ENCODE peak calls at places on chromosomes 12 and 14, in seven cellular contexts. Q, C, P, X, F, K and G are unnamed samples.

GRCh38 chr12:89507015-89507824 is 17.4 kb downstream of the GALNT4 start:
- DNase-seq in Q (no peak), C (no peak), P (no peak), X (peak; percentile 10), F (no peak), K (peak; percentile 56), G (no peak)

GRCh38 chr12:131793623-131794022 is 34.6 kb upstream of the MMP17 start:
- DNase-seq in Q (no peak), C (no peak), P (no peak), X (peak; percentile 47), F (no peak), K (no peak), G (no peak)

GRCh38 chr14:64364907-64365306 is 23.2 kb upstream of the MTHFD1 start:
- DNase-seq in Q (peak; percentile 19), C (no peak), P (no peak), X (no peak), F (no peak), K (no peak), G (no peak)

GRCh38 chr14:28515571-28515970 is 251.0 kb upstream of the FOXG1 start:
- DNase-seq in Q (peak; percentile 93), C (no peak), P (no peak), X (no peak), F (no peak), K (no peak), G (no peak)

GRCh38 chr12:59151243-59151642 is 230.9 kb upstream of the LRIG3 start:
- DNase-seq in Q (no peak), C (no peak), P (no peak), X (no peak), F (no peak), K (no peak), G (no peak)

GRCh38 chr12:119216084-119216483 is 37.4 kb downstream of the HSPB8 start:
- DNase-seq in Q (no peak), C (no peak), P (no peak), X (no peak), F (no peak), K (no peak), G (no peak)

GRCh38 chr12:127516467-127516866 is 750.5 kb upstream of the TMEM132C start:
- DNase-seq in Q (no peak), C (no peak), P (no peak), X (no peak), F (no peak), K (no peak), G (no peak)

GRCh38 chr14:105153331-105153731 is 15.2 kb downstream of the JAG2 start:
- DNase-seq in Q (no peak), C (no peak), P (peak; percentile 68), X (no peak), F (no peak), K (no peak), G (peak; percentile 77)

GRCh38 chr14:33938131-33938949 is 12.5 kb downstream of the EGLN3 start:
- DNase-seq in Q (peak; percentile 45), C (no peak), P (peak; percentile 86), X (peak; percentile 82), F (peak; percentile 22), K (peak; percentile 89), G (peak; percentile 93)

GRCh38 chr12:48198619-48198973 is 4.5 kb downstream of the OR10AD1 start:
- DNase-seq in Q (no peak), C (no peak), P (peak; percentile 63), X (no peak), F (peak; percentile 81), K (peak; percentile 39), G (peak; percentile 59)

GRCh38 chr14:95432152-95433093 is 84.0 kb downstream of the SYNE3 start:
- DNase-seq in Q (peak; percentile 10), C (no peak), P (peak; percentile 60), X (peak; percentile 73), F (peak; percentile 30), K (peak; percentile 73), G (peak; percentile 76)

GRCh38 chr12:5798242-5799015 is 146.6 kb downstream of the ANO2 start:
- DNase-seq in Q (no peak), C (no peak), P (no peak), X (no peak), F (no peak), K (no peak), G (peak; percentile 17)

GRCh38 chr12:91777268-91777997 is 368.2 kb downstream of the BTG1 start:
- DNase-seq in Q (peak; percentile 98), C (no peak), P (no peak), X (no peak), F (no peak), K (no peak), G (no peak)

GRCh38 chr14:69582829-69583228 is 8.2 kb upstream of the CCDC177 start:
- DNase-seq in Q (no peak), C (no peak), P (no peak), X (no peak), F (no peak), K (no peak), G (no peak)

GRCh38 chr14:92785601-92786426 is 8.3 kb upstream of the GOLGA5 start:
- DNase-seq in Q (peak; percentile 64), C (no peak), P (peak; percentile 53), X (no peak), F (peak; percentile 79), K (peak; percentile 76), G (peak; percentile 93)

GRCh38 chr12:105706321-105706972 is 376.0 kb downstream of the C12orf75 start:
- DNase-seq in Q (peak; percentile 52), C (no peak), P (peak; percentile 19), X (peak; percentile 39), F (peak; percentile 65), K (no peak), G (peak; percentile 48)

GRCh38 chr12:119695034-119695433 is 27.1 kb downstream of the PRKAB1 start:
- DNase-seq in Q (no peak), C (no peak), P (no peak), X (peak; percentile 54), F (no peak), K (no peak), G (no peak)

GRCh38 chr12:74689071-74689655 is 151.5 kb downstream of the ATXN7L3B start:
- DNase-seq in Q (peak; percentile 14), C (peak; percentile 40), P (no peak), X (peak; percentile 56), F (no peak), K (no peak), G (no peak)

GRCh38 chr12:62933220-62933870 is 1.6 kb downstream of the PPM1H start:
- DNase-seq in Q (no peak), C (no peak), P (peak; percentile 45), X (peak; percentile 57), F (no peak), K (peak; percentile 56), G (peak; percentile 73)

GRCh38 chr12:13114251-13115052 is 11.0 kb upstream of the GSG1 start:
- DNase-seq in Q (no peak), C (no peak), P (no peak), X (peak; percentile 89), F (no peak), K (no peak), G (peak; percentile 60)

GRCh38 chr14:88346048-88346639 is 23.1 kb upstream of the KCNK10 start:
- DNase-seq in Q (peak; percentile 35), C (no peak), P (no peak), X (no peak), F (no peak), K (no peak), G (no peak)

GRCh38 chr12:5022030-5022429 is 21.6 kb upstream of the KCNA5 start:
- DNase-seq in Q (peak; percentile 49), C (no peak), P (no peak), X (no peak), F (no peak), K (no peak), G (no peak)

DNA sequence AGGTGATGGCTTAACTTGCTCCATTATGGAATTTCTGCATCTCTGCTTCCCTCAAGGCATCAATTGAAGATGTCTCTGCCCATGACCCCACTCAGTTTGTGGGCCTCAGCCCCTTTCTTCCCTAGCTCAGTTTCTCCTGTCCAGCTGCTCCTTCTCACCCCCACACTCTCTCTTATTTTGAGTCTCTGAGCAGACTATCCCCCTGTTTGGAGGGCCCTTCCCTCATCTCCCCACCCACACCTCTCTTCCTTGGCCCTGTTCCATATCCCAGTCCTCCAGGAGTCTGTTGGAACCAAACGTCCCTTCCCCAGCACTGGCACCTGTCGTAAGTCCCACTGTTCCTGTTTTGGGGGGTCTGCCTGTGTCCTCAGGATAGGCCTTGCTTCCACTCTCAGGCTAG is 8.3 kb upstream of the KRT1 start:
- DNase-seq in Q (no peak), C (no peak), P (no peak), X (no peak), F (no peak), K (no peak), G (no peak)
- H3K27me3 ChIP-seq in Q (peaks cover 16% of the 10 kb centered on the region), C (no peaks in the 10 kb centered on the region), P (peaks cover 86% of the 10 kb centered on the region), X (peaks cover 70% of the 10 kb centered on the region), F (peaks cover 29% of the 10 kb centered on the region), K (no peaks in the 10 kb centered on the region), G (no peaks in the 10 kb centered on the region)

GRCh38 chr14:101337053-101337452 is 224.2 kb upstream of the DIO3 start:
- DNase-seq in Q (no peak), C (no peak), P (no peak), X (no peak), F (no peak), K (no peak), G (no peak)
- H3K27me3 ChIP-seq in Q (no peaks in the 10 kb centered on the region), C (peaks cover 4% of the 10 kb centered on the region), P (peaks cover 27% of the 10 kb centered on the region), X (peaks cover 6% of the 10 kb centered on the region), F (no peaks in the 10 kb centered on the region), K (no peaks in the 10 kb centered on the region), G (no peaks in the 10 kb centered on the region)

GRCh38 chr12:117100851-117101673 is 1.8 kb upstream of the TESC start:
- DNase-seq in Q (no peak), C (no peak), P (no peak), X (peak; percentile 23), F (no peak), K (peak; percentile 53), G (no peak)
- H3K27me3 ChIP-seq in Q (peaks cover 43% of the 10 kb centered on the region), C (no peaks in the 10 kb centered on the region), P (peaks cover 21% of the 10 kb centered on the region), X (peaks cover 32% of the 10 kb centered on the region), F (no peaks in the 10 kb centered on the region), K (no peaks in the 10 kb centered on the region), G (no peaks in the 10 kb centered on the region)

GRCh38 chr14:20732477-20732876 is 13.2 kb upstream of the EDDM3A start:
- DNase-seq in Q (no peak), C (no peak), P (no peak), X (no peak), F (no peak), K (no peak), G (no peak)

GRCh38 chr14:20730921-20731320 is 14.8 kb upstream of the EDDM3A start:
- DNase-seq in Q (no peak), C (no peak), P (no peak), X (no peak), F (no peak), K (no peak), G (no peak)

GRCh38 chr14:20734079-20734806 is 11.4 kb upstream of the EDDM3A start:
- DNase-seq in Q (no peak), C (no peak), P (no peak), X (no peak), F (no peak), K (no peak), G (no peak)

DNA sequence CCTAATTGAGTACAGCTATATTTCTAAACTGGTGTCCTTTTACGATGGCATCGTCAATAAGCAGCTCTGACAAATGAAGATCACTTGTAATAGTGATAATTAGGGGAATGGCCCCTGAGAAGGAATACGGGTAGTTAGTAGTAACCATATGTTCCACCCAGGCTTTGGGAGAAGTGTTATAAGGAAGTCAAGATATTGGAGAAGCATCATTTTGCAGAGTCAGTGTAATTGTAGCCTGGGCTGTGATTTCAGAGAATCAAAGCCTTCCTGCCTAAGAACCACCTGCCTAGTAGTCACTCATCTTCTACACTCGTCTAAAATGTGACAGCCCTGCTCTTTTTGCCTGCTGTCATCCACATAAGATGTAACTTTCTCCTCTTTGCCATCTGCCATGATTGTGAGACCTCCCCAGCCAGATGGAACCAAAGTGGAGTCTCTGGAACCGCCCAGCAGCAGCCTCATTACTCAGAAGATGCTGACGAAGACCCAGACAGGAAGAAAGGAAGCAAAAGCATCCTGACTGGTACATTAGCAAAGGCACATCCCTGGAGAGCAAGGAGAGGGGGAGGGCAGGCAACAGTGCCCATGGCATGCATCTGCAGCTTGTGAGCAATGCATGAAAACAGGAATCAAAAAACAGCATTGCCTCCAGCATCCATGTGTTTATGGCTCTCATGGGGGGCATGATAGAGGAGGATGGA is 12.6 kb upstream of the EDDM3A start:
- DNase-seq in Q (no peak), C (no peak), P (peak; percentile 22), X (no peak), F (peak; percentile 13), K (no peak), G (peak; percentile 51)
- H3K27me3 ChIP-seq in Q (no peaks in the 10 kb centered on the region), C (no peaks in the 10 kb centered on the region), P (peaks cover 4% of the 10 kb centered on the region), X (no peaks in the 10 kb centered on the region), F (no peaks in the 10 kb centered on the region), K (no peaks in the 10 kb centered on the region), G (no peaks in the 10 kb centered on the region)